ENCODE peak calls at places on chromosome 5, in seven cellular contexts. One of them, this sample, is unnamed. For H3K4me1, the result is how much of the 10 kb centered on the place peaks cover.

GRCh38 chr5:139689631-139690384 is 41.7 kb downstream of the CXXC5 start:
- DNase-seq in neuronal stem cell: no peak
- DNase-seq in IMR-90: no peak
- DNase-seq in H9: peak
- DNase-seq in mesenchymal stem cell: peak
- DNase-seq in trophoblast cell: no peak
- DNase-seq in H1: no peak
- DNase-seq in this sample: peak

GRCh38 chr5:81247441-81247972 is 14.4 kb downstream of the CKMT2 start:
- DNase-seq in neuronal stem cell: peak
- DNase-seq in IMR-90: peak
- DNase-seq in H9: no peak
- DNase-seq in mesenchymal stem cell: peak
- DNase-seq in trophoblast cell: no peak
- DNase-seq in H1: no peak
- DNase-seq in this sample: peak

GRCh38 chr5:50958852-50959457 is 292.5 kb downstream of the PARP8 start:
- DNase-seq in neuronal stem cell: peak
- DNase-seq in IMR-90: peak
- DNase-seq in H9: no peak
- DNase-seq in mesenchymal stem cell: peak
- DNase-seq in trophoblast cell: peak
- DNase-seq in H1: no peak
- DNase-seq in this sample: peak

GRCh38 chr5:157137691-157138090 is 5.0 kb downstream of the MED7 start:
- DNase-seq in neuronal stem cell: no peak
- DNase-seq in IMR-90: no peak
- DNase-seq in H9: no peak
- DNase-seq in mesenchymal stem cell: no peak
- DNase-seq in trophoblast cell: peak
- DNase-seq in H1: no peak
- DNase-seq in this sample: no peak

GRCh38 chr5:134463991-134464760 is 52.5 kb upstream of the CDKN2AIPNL start:
- DNase-seq in neuronal stem cell: no peak
- DNase-seq in IMR-90: peak
- DNase-seq in H9: no peak
- DNase-seq in mesenchymal stem cell: peak
- DNase-seq in trophoblast cell: no peak
- DNase-seq in H1: no peak
- DNase-seq in this sample: no peak

GRCh38 chr5:172059661-172060100 is 53.2 kb upstream of the FBXW11 start:
- DNase-seq in neuronal stem cell: no peak
- DNase-seq in IMR-90: no peak
- DNase-seq in H9: no peak
- DNase-seq in mesenchymal stem cell: peak
- DNase-seq in trophoblast cell: peak
- DNase-seq in H1: peak
- DNase-seq in this sample: peak

GRCh38 chr5:14594378-14595074 is 12.9 kb downstream of the OTULINL start:
- DNase-seq in neuronal stem cell: no peak
- DNase-seq in IMR-90: no peak
- DNase-seq in H9: no peak
- DNase-seq in mesenchymal stem cell: no peak
- DNase-seq in trophoblast cell: no peak
- DNase-seq in H1: no peak
- DNase-seq in this sample: no peak

GRCh38 chr5:1330847-1331831 is 13.8 kb downstream of the CLPTM1L start:
- DNase-seq in neuronal stem cell: no peak
- DNase-seq in IMR-90: no peak
- DNase-seq in H9: no peak
- DNase-seq in mesenchymal stem cell: no peak
- DNase-seq in trophoblast cell: no peak
- DNase-seq in H1: no peak
- DNase-seq in this sample: no peak

GRCh38 chr5:119417891-119418781 is 34.2 kb upstream of the HSD17B4 start:
- DNase-seq in neuronal stem cell: no peak
- DNase-seq in IMR-90: peak
- DNase-seq in H9: no peak
- DNase-seq in mesenchymal stem cell: peak
- DNase-seq in trophoblast cell: peak
- DNase-seq in H1: no peak
- DNase-seq in this sample: peak

GRCh38 chr5:119873611-119874010 is 244.3 kb downstream of the FAM170A start:
- DNase-seq in neuronal stem cell: no peak
- DNase-seq in IMR-90: no peak
- DNase-seq in H9: no peak
- DNase-seq in mesenchymal stem cell: no peak
- DNase-seq in trophoblast cell: no peak
- DNase-seq in H1: no peak
- DNase-seq in this sample: no peak

DNA sequence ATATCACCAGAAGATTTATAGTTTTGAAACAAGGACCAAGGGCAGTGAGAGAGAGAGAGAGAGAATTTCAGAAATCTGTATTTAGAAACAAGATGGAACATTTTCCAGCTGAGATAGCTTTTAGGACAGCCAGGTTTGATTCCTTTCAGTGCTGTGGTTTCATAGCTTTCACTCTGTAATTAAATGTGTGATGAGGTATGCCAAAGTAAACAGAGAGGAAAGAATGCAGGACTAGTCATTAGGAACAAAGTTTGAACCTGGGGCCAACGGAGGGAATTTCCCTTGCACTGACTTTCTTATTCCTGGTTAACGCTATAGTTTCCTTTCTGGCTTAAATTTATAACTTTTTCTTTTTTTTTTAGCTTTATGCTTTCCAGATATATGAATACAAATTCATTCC is 10.0 kb upstream of the CCL28 start:
- DNase-seq in neuronal stem cell: no peak
- DNase-seq in IMR-90: peak
- DNase-seq in H9: no peak
- DNase-seq in mesenchymal stem cell: peak
- DNase-seq in trophoblast cell: no peak
- DNase-seq in H1: no peak
- DNase-seq in this sample: peak
- H2BK120ac ChIP-seq in neuronal stem cell: no peak
- H2BK120ac ChIP-seq in IMR-90: no peak
- H2BK120ac ChIP-seq in H9: no peak
- H2BK120ac ChIP-seq in mesenchymal stem cell: no peak
- H2BK120ac ChIP-seq in trophoblast cell: no peak
- H2BK120ac ChIP-seq in H1: no peak
- H2BK120ac ChIP-seq in this sample: no peak

DNA sequence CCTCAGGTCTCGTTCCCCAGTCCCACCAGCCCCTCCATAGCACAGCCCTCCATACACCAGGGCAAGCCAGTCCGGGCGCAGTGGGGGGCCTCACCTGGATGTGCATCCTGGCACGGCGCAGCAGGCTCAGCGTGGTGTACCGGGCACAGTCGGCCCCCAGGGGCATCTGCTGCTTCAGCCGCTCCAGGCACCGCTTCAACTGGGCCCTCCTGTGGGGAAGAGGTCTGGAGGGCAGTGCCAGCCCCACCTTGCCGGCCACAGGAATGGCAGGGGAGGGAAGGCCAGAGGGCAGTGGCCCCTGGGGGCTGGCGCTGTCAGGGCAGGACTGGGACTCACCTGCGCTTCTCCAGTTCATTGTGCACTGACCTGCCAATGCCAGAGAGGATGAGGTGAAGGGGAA is 1.4 kb downstream of the MXD3 start:
- DNase-seq in neuronal stem cell: no peak
- DNase-seq in IMR-90: no peak
- DNase-seq in H9: no peak
- DNase-seq in mesenchymal stem cell: no peak
- DNase-seq in trophoblast cell: no peak
- DNase-seq in H1: no peak
- DNase-seq in this sample: no peak
- H3K4me1 ChIP-seq in neuronal stem cell: under half
- H3K4me1 ChIP-seq in IMR-90: under half
- H3K4me1 ChIP-seq in H9: under half
- H3K4me1 ChIP-seq in mesenchymal stem cell: under half
- H3K4me1 ChIP-seq in trophoblast cell: under half
- H3K4me1 ChIP-seq in H1: under half
- H3K4me1 ChIP-seq in this sample: under half

GRCh38 chr5:175689147-175689991 is 31.5 kb downstream of the HRH2 start:
- DNase-seq in neuronal stem cell: no peak
- DNase-seq in IMR-90: no peak
- DNase-seq in H9: no peak
- DNase-seq in mesenchymal stem cell: no peak
- DNase-seq in trophoblast cell: peak
- DNase-seq in H1: no peak
- DNase-seq in this sample: no peak

GRCh38 chr5:175686826-175687225 is 29.0 kb downstream of the HRH2 start:
- DNase-seq in neuronal stem cell: no peak
- DNase-seq in IMR-90: no peak
- DNase-seq in H9: no peak
- DNase-seq in mesenchymal stem cell: no peak
- DNase-seq in trophoblast cell: no peak
- DNase-seq in H1: no peak
- DNase-seq in this sample: no peak

GRCh38 chr5:175687231-175687701 is 29.4 kb downstream of the HRH2 start:
- DNase-seq in neuronal stem cell: no peak
- DNase-seq in IMR-90: no peak
- DNase-seq in H9: no peak
- DNase-seq in mesenchymal stem cell: no peak
- DNase-seq in trophoblast cell: no peak
- DNase-seq in H1: no peak
- DNase-seq in this sample: no peak

GRCh38 chr5:175690025-175690424 is 32.2 kb downstream of the HRH2 start:
- DNase-seq in neuronal stem cell: no peak
- DNase-seq in IMR-90: no peak
- DNase-seq in H9: no peak
- DNase-seq in mesenchymal stem cell: no peak
- DNase-seq in trophoblast cell: no peak
- DNase-seq in H1: no peak
- DNase-seq in this sample: no peak

DNA sequence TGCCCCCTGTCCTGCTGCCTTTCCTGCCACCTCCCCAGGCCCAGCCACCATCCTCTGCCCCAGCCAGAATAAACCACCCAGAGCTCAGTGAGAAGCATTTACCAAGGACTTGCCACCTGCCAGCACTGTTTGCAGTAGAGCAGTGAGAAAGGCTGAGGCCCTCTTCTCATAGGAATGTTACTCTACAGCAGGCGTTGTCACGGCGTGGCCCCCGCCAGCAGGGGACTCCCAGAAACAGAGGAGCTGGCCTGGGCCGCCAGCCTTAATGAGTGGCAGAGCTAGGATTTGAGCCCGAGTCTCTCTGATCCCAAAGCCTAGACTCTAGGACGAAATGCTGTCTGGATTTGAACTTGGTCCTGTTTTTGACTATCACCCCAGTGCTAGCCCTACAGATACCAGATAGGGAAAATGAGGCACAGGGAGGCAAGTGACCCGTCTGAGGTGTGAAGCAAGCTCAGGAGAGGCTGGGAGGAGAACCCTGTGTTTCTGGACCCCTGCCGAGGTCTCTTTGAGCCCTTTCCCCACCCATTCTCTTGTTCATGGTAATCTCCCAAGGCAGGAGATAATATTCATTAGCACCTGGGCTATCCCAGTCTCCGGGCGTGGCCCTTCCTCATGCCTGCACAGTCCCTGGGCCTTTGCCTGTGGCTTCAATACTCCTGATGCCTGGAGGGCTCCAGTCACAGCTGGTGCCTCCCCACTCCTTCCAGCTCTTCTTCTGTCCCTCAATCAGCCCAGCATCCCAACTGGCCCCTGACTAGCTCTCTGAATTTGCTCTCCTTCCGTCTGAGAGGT is 30.7 kb downstream of the HRH2 start:
- DNase-seq in neuronal stem cell: no peak
- DNase-seq in IMR-90: no peak
- DNase-seq in H9: no peak
- DNase-seq in mesenchymal stem cell: no peak
- DNase-seq in trophoblast cell: no peak
- DNase-seq in H1: no peak
- DNase-seq in this sample: peak
- H4K8ac ChIP-seq in neuronal stem cell: no peak
- H4K8ac ChIP-seq in IMR-90: no peak
- H4K8ac ChIP-seq in H9: no peak
- H4K8ac ChIP-seq in mesenchymal stem cell: no peak
- H4K8ac ChIP-seq in trophoblast cell: no peak
- H4K8ac ChIP-seq in H1: no peak
- H4K8ac ChIP-seq in this sample: no peak

DNA sequence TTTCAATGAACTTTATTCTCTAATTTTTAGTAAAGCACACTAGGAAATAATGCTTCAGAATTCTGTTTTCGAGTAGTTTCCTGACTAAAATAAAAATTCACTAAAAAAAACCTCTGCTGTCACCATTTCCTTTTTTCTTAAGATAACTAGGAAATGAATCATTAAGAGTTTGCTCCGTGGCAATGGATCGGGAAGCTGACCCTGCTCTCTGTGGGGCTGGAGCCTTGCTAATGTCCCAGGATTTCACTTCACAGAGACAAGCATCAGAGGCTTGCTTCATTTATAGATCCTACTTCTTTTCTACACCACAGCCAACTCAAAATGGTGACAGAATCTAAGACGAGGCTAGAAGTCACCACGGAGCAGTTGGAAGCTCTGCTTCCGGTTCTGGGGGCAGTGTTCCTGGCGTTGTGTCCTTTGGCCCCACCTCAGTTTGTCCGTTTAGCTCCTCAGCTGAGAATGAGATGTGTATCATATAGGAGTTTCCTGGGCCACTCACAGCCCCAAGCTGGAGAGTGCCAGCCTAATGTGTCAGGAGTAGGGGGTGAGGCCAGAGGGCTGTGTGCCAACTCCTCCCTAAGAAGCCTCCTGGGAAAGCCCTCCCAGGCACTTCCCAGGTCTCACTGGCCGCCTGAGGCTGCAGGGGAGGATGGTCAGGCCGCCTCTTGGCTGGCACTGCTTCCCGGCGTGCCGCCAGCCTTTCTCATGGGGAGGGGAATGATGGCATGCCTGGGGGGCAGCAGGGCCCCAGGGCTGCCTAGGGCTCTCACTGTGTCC is 19.6 kb downstream of the TENT4A start:
- DNase-seq in neuronal stem cell: no peak
- DNase-seq in IMR-90: peak
- DNase-seq in H9: no peak
- DNase-seq in mesenchymal stem cell: peak
- DNase-seq in trophoblast cell: no peak
- DNase-seq in H1: no peak
- DNase-seq in this sample: no peak
- H2BK120ac ChIP-seq in neuronal stem cell: no peak
- H2BK120ac ChIP-seq in IMR-90: peak
- H2BK120ac ChIP-seq in H9: no peak
- H2BK120ac ChIP-seq in mesenchymal stem cell: peak
- H2BK120ac ChIP-seq in trophoblast cell: no peak
- H2BK120ac ChIP-seq in H1: no peak
- H2BK120ac ChIP-seq in this sample: no peak

GRCh38 chr5:135493406-135494180 is 41.4 kb upstream of the TIFAB start:
- DNase-seq in neuronal stem cell: no peak
- DNase-seq in IMR-90: peak
- DNase-seq in H9: no peak
- DNase-seq in mesenchymal stem cell: peak
- DNase-seq in trophoblast cell: peak
- DNase-seq in H1: no peak
- DNase-seq in this sample: no peak
- H3K4me1 ChIP-seq in neuronal stem cell: under half
- H3K4me1 ChIP-seq in IMR-90: under half
- H3K4me1 ChIP-seq in H9: under half
- H3K4me1 ChIP-seq in mesenchymal stem cell: under half
- H3K4me1 ChIP-seq in trophoblast cell: under half
- H3K4me1 ChIP-seq in H1: under half
- H3K4me1 ChIP-seq in this sample: under half